ENCODE peak calls at places on chromosome 1, in eight cellular contexts. H, D, X, J, C, A, P and V are unnamed samples.

GRCh38 chr1:16053781-16054502 is 10.4 kb downstream of the CLCNKB start:
- DNase-seq in H (no peak), A (no peak), X (no peak), C (no peak), J (peak), D (no peak), P (no peak), V (no peak)

GRCh38 chr1:26789953-26790352 is 2.2 kb downstream of the PIGV start:
- DNase-seq in X (no peak), H (peak), A (no peak), J (peak), D (peak), P (no peak), C (no peak), V (peak)

GRCh38 chr1:71853391-71853790 is 428.9 kb downstream of the NEGR1 start:
- DNase-seq in H (no peak), J (no peak), C (no peak), A (no peak), D (no peak), P (no peak), X (no peak), V (no peak)

GRCh38 chr1:102687383-102687782 is 420.9 kb downstream of the COL11A1 start:
- DNase-seq in C (no peak), A (no peak), J (no peak), P (no peak), X (no peak), D (no peak), H (no peak), V (no peak)

GRCh38 chr1:205276334-205277065 is 45.0 kb downstream of the NUAK2 start:
- DNase-seq in H (no peak), A (no peak), D (no peak), P (no peak), C (no peak), X (peak), J (no peak), V (no peak)

GRCh38 chr1:184890539-184890973 is 83.8 kb downstream of the NIBAN1 start:
- DNase-seq in X (no peak), H (peak), D (peak), A (peak), P (no peak), C (no peak), J (no peak), V (no peak)

GRCh38 chr1:145706282-145706681 is 886 bp downstream of the PDZK1 start:
- DNase-seq in X (no peak), J (no peak), P (no peak), C (no peak), A (no peak), H (peak), D (no peak), V (no peak)

GRCh38 chr1:27928216-27928954 is 6.4 kb upstream of the SMPDL3B start:
- DNase-seq in J (no peak), C (no peak), P (no peak), H (no peak), A (no peak), D (no peak), X (no peak), V (no peak)

GRCh38 chr1:41936107-41936506 is 17.4 kb upstream of the HIVEP3 start:
- DNase-seq in P (no peak), C (no peak), D (peak), H (peak), A (no peak), J (no peak), X (no peak), V (peak)

GRCh38 chr1:50333595-50333974 is 89.7 kb downstream of the DMRTA2 start:
- DNase-seq in X (no peak), C (peak), J (peak), H (peak), A (peak), D (peak), P (peak), V (no peak)

GRCh38 chr1:198179556-198179981 is 22.8 kb downstream of the NEK7 start:
- DNase-seq in C (no peak), X (no peak), A (no peak), D (peak), J (peak), H (peak), P (no peak), V (peak)